ENCODE peak calls at places on chromosomes 11 and 22, in five cellular contexts. N is NCI-H2171 treated with DMSO at 0.1 percent for 48 hours, W is choroid plexus epithelial cell, I is sciatic nerve, B is progenitor cell of endocrine pancreas. E is an unnamed sample.

GRCh38 chr11:127474735-127475134 is 474.2 kb upstream of the KIRREL3 start:
- DNase-seq in B (no peak), N (no peak), I (no peak), W (no peak), E (no peak)

GRCh38 chr11:79219186-79220045 is 221.4 kb downstream of the TENM4 start:
- DNase-seq in I (no peak), B (no peak), W (no peak), N (no peak), E (peak)

GRCh38 chr11:109490953-109491733 is 69.2 kb downstream of the C11orf87 start:
- DNase-seq in N (no peak), I (no peak), B (no peak), W (peak), E (peak)

GRCh38 chr22:42313804-42314581 is 43.5 kb upstream of the TCF20 start:
- DNase-seq in N (peak), B (peak), W (peak), I (no peak), E (peak)

GRCh38 chr11:64967376-64967775 is 4.5 kb downstream of the MAJIN start:
- DNase-seq in I (no peak), W (no peak), N (no peak), B (no peak), E (no peak)

GRCh38 chr22:45994516-45995404 is 17.8 kb upstream of the WNT7B start:
- DNase-seq in W (peak), B (peak), I (peak), N (peak), E (peak)

GRCh38 chr11:110381214-110381613 is 48.5 kb upstream of the FDX1 start:
- DNase-seq in N (no peak), W (no peak), B (no peak), I (no peak), E (no peak)

GRCh38 chr11:91972665-91973266 is 251.9 kb upstream of the FAT3 start:
- DNase-seq in B (no peak), I (no peak), N (no peak), W (no peak), E (peak)

GRCh38 chr11:20041499-20041898 is 118.8 kb downstream of the DBX1 start:
- DNase-seq in W (no peak), N (no peak), B (no peak), I (no peak), E (peak)

GRCh38 chr11:34343153-34343552 is 14.7 kb downstream of the ABTB2 start:
- DNase-seq in N (no peak), I (no peak), W (peak), B (no peak), E (peak)

GRCh38 chr11:11843233-11843632 is 1.5 kb downstream of the USP47 start:
- DNase-seq in N (peak), I (no peak), B (no peak), W (peak), E (peak)

GRCh38 chr11:43944761-43945311 is 2.4 kb downstream of the C11orf96 start:
- DNase-seq in I (peak), N (peak), W (peak), B (peak), E (no peak)

GRCh38 chr22:35299217-35299716 is 427 bp upstream of the TOM1 start:
- DNase-seq in B (no peak), W (peak), N (peak), I (no peak), E (peak)

GRCh38 chr11:134488913-134489312 is 76.9 kb upstream of the B3GAT1 start:
- DNase-seq in B (no peak), W (no peak), I (peak), N (no peak), E (no peak)

GRCh38 chr11:117933475-117933874 is 4.3 kb upstream of the TMPRSS13 start:
- DNase-seq in W (no peak), I (no peak), N (no peak), B (no peak), E (no peak)

GRCh38 chr11:33529461-33529860 is 171.2 kb downstream of the C11orf91 start:
- DNase-seq in I (no peak), N (no peak), W (no peak), B (no peak), E (no peak)

GRCh38 chr22:26534874-26535470 is 22.7 kb upstream of the TFIP11 start:
- DNase-seq in W (no peak), B (no peak), I (no peak), N (no peak), E (no peak)

GRCh38 chr11:68685656-68686380 is 1.5 kb downstream of the GAL start:
- DNase-seq in W (no peak), I (no peak), N (no peak), B (no peak), E (no peak)

E was measured in amniotic epithelial cell.